ENCODE peak calls at places on chromosomes 13 and 19, in four cellular contexts. Z is WTC11, D is HepG2, F is K562. N is an unnamed sample.

GRCh38 chr19:45575216-45575615 is 9.4 kb downstream of the OPA3 start:
- DNase-seq in F (no peak), Z (no peak), D (no peak), N (no peak)

GRCh38 chr19:892243-892996 is 567 bp downstream of the MED16 start:
- DNase-seq in F (no peak), D (no peak), Z (peak), N (no peak)

GRCh38 chr13:39051157-39051556 is 12.9 kb downstream of the NHLRC3 start:
- DNase-seq in Z (no peak), F (peak), D (peak), N (no peak)

GRCh38 chr13:54373211-54373610 is 1344.6 kb downstream of the OLFM4 start:
- DNase-seq in Z (peak), F (no peak), D (no peak), N (no peak)

GRCh38 chr19:29841559-29842367 is 30.0 kb downstream of the CCNE1 start:
- DNase-seq in F (peak), D (peak), Z (no peak), N (no peak)

GRCh38 chr19:18436651-18437478 is 1.1 kb downstream of the ISYNA1 start:
- DNase-seq in Z (peak), D (peak), F (peak), N (no peak)

GRCh38 chr19:28285917-28286316 is 927.0 kb downstream of the UQCRFS1 start:
- DNase-seq in Z (no peak), F (no peak), D (no peak), N (no peak)

GRCh38 chr13:35964764-35965163 is 166.4 kb downstream of the DCLK1 start:
- DNase-seq in D (peak), F (no peak), Z (no peak), N (no peak)

GRCh38 chr13:79724348-79725103 is 243.6 kb downstream of the NDFIP2 start:
- DNase-seq in F (no peak), D (peak), Z (no peak), N (no peak)

GRCh38 chr19:42132851-42133528 is 744 bp upstream of the POU2F2 start:
- DNase-seq in D (peak), F (peak), Z (peak), N (peak)

GRCh38 chr19:8615813-8616596 is 5.5 kb upstream of the ADAMTS10 start:
- DNase-seq in Z (peak), D (peak), F (peak), N (no peak)

GRCh38 chr19:51168571-51169282 is 26.6 kb downstream of the SIGLEC7 start:
- DNase-seq in F (no peak), D (no peak), Z (no peak), N (no peak)

GRCh38 chr13:75250526-75251183 is 231.3 kb downstream of the TBC1D4 start:
- DNase-seq in D (no peak), Z (no peak), F (no peak), N (no peak)

GRCh38 chr13:39765801-39766463 is 110.5 kb downstream of the COG6 start:
- DNase-seq in Z (peak), F (no peak), D (no peak), N (no peak)

GRCh38 chr19:7535035-7535992 is at the start of gene PNPLA6:
- DNase-seq in F (peak), Z (peak), D (peak), N (peak)

GRCh38 chr13:26605845-26606244 is 48.4 kb downstream of the WASF3 start:
- DNase-seq in F (peak), Z (peak), D (peak), N (no peak)

GRCh38 chr13:26601669-26602068 is 44.2 kb downstream of the WASF3 start:
- DNase-seq in D (no peak), F (no peak), Z (no peak), N (peak)

GRCh38 chr13:26602783-26603182 is 45.3 kb downstream of the WASF3 start:
- DNase-seq in Z (no peak), F (no peak), D (no peak), N (no peak)

GRCh38 chr13:26600345-26600761 is 42.9 kb downstream of the WASF3 start:
- DNase-seq in D (no peak), F (no peak), Z (no peak), N (no peak)

GRCh38 chr13:26604784-26605183 is 47.3 kb downstream of the WASF3 start:
- DNase-seq in Z (no peak), D (no peak), F (no peak), N (no peak)
- TF ChIP-seq NR2C2 in Z (no peak), D (no peak), F (no peak), N (no peak)

DNA sequence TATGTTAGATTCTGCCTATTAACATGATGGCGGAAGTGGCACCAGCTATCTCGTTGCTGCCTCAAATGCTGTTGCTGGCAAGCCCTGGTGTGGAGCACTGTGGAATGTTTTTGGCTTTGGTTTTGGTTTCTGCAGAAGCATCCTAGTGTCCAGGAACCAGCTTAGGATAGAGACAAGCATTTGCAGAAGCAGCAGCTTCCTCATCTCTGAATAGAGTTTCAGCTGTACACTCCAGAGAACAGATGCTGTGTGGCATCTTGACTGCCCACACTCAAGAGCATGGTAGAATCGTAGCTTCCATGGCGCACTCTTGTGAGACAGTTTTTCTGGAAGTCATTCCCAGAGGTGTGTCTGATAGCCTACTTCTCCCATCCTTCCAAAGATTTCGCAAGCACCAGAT is 145.3 kb upstream of the RXFP2 start:
- DNase-seq in F (no peak), Z (no peak), D (no peak), N (no peak)
- TF ChIP-seq NR2C2 in F (no peak), Z (no peak), D (no peak), N (no peak)

GRCh38 chr19:55369651-55370304 is 485 bp downstream of the IL11 start:
- DNase-seq in Z (peak), F (peak), D (no peak), N (no peak)

GRCh38 chr19:55368106-55368505 is 2.2 kb downstream of the IL11 start:
- DNase-seq in Z (no peak), D (no peak), F (no peak), N (no peak)

GRCh38 chr19:55368701-55369563 is 1.3 kb downstream of the IL11 start:
- DNase-seq in D (no peak), Z (peak), F (peak), N (no peak)

GRCh38 chr19:55372316-55373081 is 2.2 kb upstream of the IL11 start:
- DNase-seq in F (no peak), D (peak), Z (no peak), N (no peak)

GRCh38 chr19:55370305-55370988 is at the start of gene IL11:
- DNase-seq in Z (no peak), D (no peak), F (no peak), N (no peak)
- TF ChIP-seq NR2C2 in Z (no peak), D (no peak), F (no peak), N (no peak)

GRCh38 chr13:86882107-86882506 is 789.1 kb upstream of the SLITRK5 start:
- DNase-seq in D (no peak), F (peak), Z (peak), N (no peak)
- TF ChIP-seq NR2C2 in D (no peak), F (no peak), Z (no peak), N (no peak)

DNA sequence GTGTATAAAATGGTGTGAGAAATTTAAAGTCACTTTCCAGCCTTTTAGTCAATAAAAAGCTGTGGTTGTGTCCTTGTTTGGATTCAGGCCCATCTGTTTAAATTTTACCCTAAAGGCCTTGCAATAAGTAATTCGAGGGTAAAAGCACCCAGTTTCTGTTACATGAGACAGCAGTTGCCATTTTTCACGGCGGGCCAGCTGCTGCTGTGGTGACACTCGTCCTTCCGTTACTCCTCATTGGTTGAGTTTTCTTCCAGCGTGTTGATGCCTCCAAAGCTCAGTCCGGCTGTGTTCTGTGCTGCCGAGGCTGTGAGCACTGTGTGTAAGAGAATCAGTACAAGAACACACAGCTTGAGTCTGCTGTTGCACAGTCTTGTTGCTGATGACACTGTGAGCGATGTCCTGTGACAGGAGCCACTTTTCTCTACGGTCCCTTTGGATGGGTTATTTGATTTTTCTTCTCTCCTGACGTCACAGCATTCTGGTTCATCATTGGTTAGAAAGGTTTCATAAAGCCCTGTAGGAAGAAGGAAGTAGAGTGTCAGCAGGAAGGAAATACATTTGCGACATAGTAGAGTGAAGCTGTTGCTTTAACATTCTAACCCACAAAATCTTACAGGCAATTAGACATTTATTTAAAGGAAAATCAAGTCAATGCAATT is 602.5 kb upstream of the ARGLU1 start:
- DNase-seq in D (no peak), F (no peak), Z (no peak), N (no peak)
- TF ChIP-seq NR2C2 in D (no peak), F (no peak), Z (no peak), N (no peak)

GRCh38 chr19:3039641-3040077 is 10.6 kb upstream of the TLE2 start:
- DNase-seq in D (peak), Z (no peak), F (peak), N (no peak)
- TF ChIP-seq NR2C2 in D (no peak), Z (no peak), F (no peak), N (no peak)

GRCh38 chr13:33433316-33433715 is 147.8 kb upstream of the STARD13 start:
- DNase-seq in D (no peak), F (no peak), Z (no peak), N (no peak)

GRCh38 chr13:33435207-33435606 is 149.7 kb upstream of the STARD13 start:
- DNase-seq in D (no peak), Z (no peak), F (no peak), N (no peak)

GRCh38 chr13:33434676-33435075 is 149.1 kb upstream of the STARD13 start:
- DNase-seq in Z (no peak), D (no peak), F (no peak), N (no peak)
- TF ChIP-seq NR2C2 in Z (no peak), D (no peak), F (no peak), N (no peak)

GRCh38 chr13:105346141-105346766 is 1189.2 kb downstream of the EFNB2 start:
- DNase-seq in F (no peak), Z (no peak), D (peak), N (no peak)
- TF ChIP-seq NR2C2 in F (no peak), Z (no peak), D (no peak), N (no peak)

N was measured in GM12878.